ENCODE peak calls at places on chromosome 20, in nine cellular contexts. N is HT-29, P is caudate nucleus, W is NT2/D1, X is EL, F is adipocyte, R is foreskin fibroblast, J is HCT116, M is BE2C. I is an unnamed sample.

GRCh38 chr20:55333798-55334197 is 671.5 kb downstream of the CBLN4 start:
- DNase-seq in X (no peak), F (no peak), W (no peak), P (no peak), J (no peak), M (no peak), R (no peak), N (no peak), I (no peak)

GRCh38 chr20:48051810-48052491 is 266.7 kb upstream of the SULF2 start:
- DNase-seq in R (peak), M (peak), P (no peak), W (no peak), J (no peak), N (peak), X (peak), F (peak), I (no peak)

GRCh38 chr20:33064572-33065287 is 11.0 kb downstream of the BPIFB3 start:
- DNase-seq in W (no peak), F (no peak), R (no peak), P (no peak), M (no peak), N (no peak), X (no peak), J (no peak), I (no peak)

GRCh38 chr20:59961423-59961822 is 3.2 kb downstream of the CDH26 start:
- DNase-seq in X (no peak), R (no peak), J (no peak), M (no peak), P (no peak), F (no peak), W (no peak), N (no peak), I (no peak)

GRCh38 chr20:61297981-61298380 is 45.9 kb downstream of the CDH4 start:
- DNase-seq in R (no peak), J (no peak), F (no peak), N (no peak), P (no peak), W (no peak), X (peak), M (no peak), I (no peak)

GRCh38 chr20:19903168-19903676 is 113.9 kb upstream of the NAA20 start:
- DNase-seq in W (no peak), M (peak), N (peak), X (no peak), P (no peak), R (no peak), F (peak), J (no peak), I (peak)

GRCh38 chr20:9218412-9219001 is 149.6 kb downstream of the PLCB4 start:
- DNase-seq in N (no peak), X (peak), F (no peak), J (no peak), W (no peak), P (no peak), R (peak), M (peak), I (no peak)

GRCh38 chr20:17611540-17612286 is 41.8 kb downstream of the DSTN start:
- DNase-seq in X (peak), N (peak), R (no peak), W (no peak), J (peak), M (no peak), F (peak), P (no peak), I (no peak)

I was measured in naive B cell.